ENCODE peak calls at places on chromosomes 4 and X, in five cellular contexts. One of them, this sample, is unnamed.

GRCh38 chr4:81818385-81818784 is 346.7 kb upstream of the RASGEF1B start:
- DNase-seq in foreskin fibroblast: no peak
- DNase-seq in IMR-90: no peak
- DNase-seq in astrocyte of the spinal cord: no peak
- DNase-seq in bronchial epithelial cell: no peak
- DNase-seq in this sample: no peak

GRCh38 chr4:87633239-87633638 is 16.8 kb upstream of the DMP1 start:
- DNase-seq in bronchial epithelial cell: no peak
- DNase-seq in IMR-90: peak; percentile 3
- DNase-seq in astrocyte of the spinal cord: peak; percentile 60
- DNase-seq in foreskin fibroblast: no peak
- DNase-seq in this sample: no peak

GRCh38 chr4:4334798-4335520 is 44.9 kb downstream of the ZBTB49 start:
- DNase-seq in astrocyte of the spinal cord: peak; percentile 45
- DNase-seq in foreskin fibroblast: peak; percentile 25
- DNase-seq in IMR-90: peak; percentile 30
- DNase-seq in bronchial epithelial cell: peak; percentile 34
- DNase-seq in this sample: peak; percentile 72

GRCh38 chr4:78477276-78477675 is 74.3 kb upstream of the ANXA3 start:
- DNase-seq in astrocyte of the spinal cord: peak; percentile 39
- DNase-seq in bronchial epithelial cell: peak; percentile 89
- DNase-seq in IMR-90: peak; percentile 60
- DNase-seq in foreskin fibroblast: peak; percentile 79
- DNase-seq in this sample: no peak

GRCh38 chrX:95076449-95076848 is 1402.4 kb downstream of the FAM133A start:
- DNase-seq in bronchial epithelial cell: peak; percentile 21
- DNase-seq in foreskin fibroblast: no peak
- DNase-seq in IMR-90: peak; percentile 10
- DNase-seq in astrocyte of the spinal cord: peak; percentile 58
- DNase-seq in this sample: peak; percentile 5

GRCh38 chrX:82626978-82627377 is 881.1 kb upstream of the POU3F4 start:
- DNase-seq in bronchial epithelial cell: no peak
- DNase-seq in foreskin fibroblast: no peak
- DNase-seq in IMR-90: no peak
- DNase-seq in astrocyte of the spinal cord: no peak
- DNase-seq in this sample: no peak

GRCh38 chr4:14180983-14181601 is 553.6 kb upstream of the BOD1L1 start:
- DNase-seq in bronchial epithelial cell: peak; percentile 46
- DNase-seq in foreskin fibroblast: peak; percentile 17
- DNase-seq in astrocyte of the spinal cord: peak; percentile 20
- DNase-seq in IMR-90: peak; percentile 14
- DNase-seq in this sample: no peak

GRCh38 chrX:75151828-75152592 is 4.1 kb downstream of the ABCB7 start:
- DNase-seq in bronchial epithelial cell: peak; percentile 39
- DNase-seq in IMR-90: no peak
- DNase-seq in foreskin fibroblast: no peak
- DNase-seq in astrocyte of the spinal cord: no peak
- DNase-seq in this sample: no peak

GRCh38 chr4:88104902-88105610 is 53.4 kb downstream of the ABCG2 start:
- DNase-seq in astrocyte of the spinal cord: peak; percentile 81
- DNase-seq in bronchial epithelial cell: peak; percentile 92
- DNase-seq in foreskin fibroblast: peak; percentile 70
- DNase-seq in IMR-90: peak; percentile 88
- DNase-seq in this sample: no peak

GRCh38 chrX:74449937-74450330 is 28.6 kb downstream of the SLC16A2 start:
- DNase-seq in IMR-90: peak; percentile 68
- DNase-seq in bronchial epithelial cell: peak; percentile 85
- DNase-seq in foreskin fibroblast: peak; percentile 70
- DNase-seq in astrocyte of the spinal cord: peak; percentile 60
- DNase-seq in this sample: no peak

GRCh38 chrX:16526003-16526402 is 124.0 kb upstream of the S100G start:
- DNase-seq in bronchial epithelial cell: no peak
- DNase-seq in IMR-90: no peak
- DNase-seq in astrocyte of the spinal cord: no peak
- DNase-seq in foreskin fibroblast: no peak
- DNase-seq in this sample: no peak

GRCh38 chrX:16524327-16524726 is 125.6 kb upstream of the S100G start:
- DNase-seq in IMR-90: no peak
- DNase-seq in astrocyte of the spinal cord: no peak
- DNase-seq in bronchial epithelial cell: no peak
- DNase-seq in foreskin fibroblast: no peak
- DNase-seq in this sample: no peak

DNA sequence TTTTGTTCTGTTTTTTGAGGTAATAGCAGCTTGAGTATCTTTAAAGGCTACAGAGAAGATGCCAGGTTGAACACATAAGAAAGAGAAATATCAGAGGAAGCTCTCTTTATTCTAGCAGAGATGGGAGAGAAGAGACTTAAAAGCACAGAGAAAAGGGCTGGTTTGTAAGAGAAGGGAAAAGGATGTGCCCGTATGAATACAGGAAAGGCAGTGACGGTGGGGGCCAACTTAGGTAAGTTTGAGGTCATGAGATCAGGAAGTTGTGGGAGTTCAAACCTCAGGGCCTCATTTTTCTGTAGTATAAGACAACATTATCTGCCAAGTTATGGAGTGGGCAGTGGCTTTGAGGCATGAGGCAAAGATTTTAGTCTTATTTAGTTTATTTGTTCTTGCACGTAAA is 121.3 kb upstream of the S100G start:
- DNase-seq in bronchial epithelial cell: no peak
- DNase-seq in foreskin fibroblast: no peak
- DNase-seq in IMR-90: no peak
- DNase-seq in astrocyte of the spinal cord: no peak
- DNase-seq in this sample: no peak
- TF ChIP-seq CTCF in bronchial epithelial cell: no peak
- TF ChIP-seq CTCF in foreskin fibroblast: no peak
- TF ChIP-seq CTCF in IMR-90: no peak
- TF ChIP-seq CTCF in astrocyte of the spinal cord: no peak
- TF ChIP-seq CTCF in this sample: no peak

DNA sequence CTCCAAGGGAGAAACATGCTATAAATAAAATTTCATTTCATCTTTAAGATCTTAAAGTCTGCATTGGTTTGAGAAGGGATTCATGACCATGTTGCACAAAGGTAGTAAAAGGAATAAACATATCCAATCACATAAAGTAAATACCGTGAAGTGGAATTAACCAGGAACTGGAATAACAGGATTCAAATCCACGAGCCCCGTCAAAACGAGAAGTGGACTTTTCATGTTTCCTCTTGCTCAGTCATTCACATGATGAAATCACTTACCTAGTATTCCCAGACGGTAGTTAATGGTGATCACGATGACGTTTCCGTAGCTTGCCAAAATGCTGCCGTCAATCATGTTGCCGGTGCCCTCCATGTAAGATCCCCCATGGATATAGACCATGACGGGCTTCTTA is 199.7 kb downstream of the NLGN4X start:
- DNase-seq in IMR-90: no peak
- DNase-seq in astrocyte of the spinal cord: no peak
- DNase-seq in bronchial epithelial cell: peak; percentile 76
- DNase-seq in foreskin fibroblast: no peak
- DNase-seq in this sample: no peak
- TF ChIP-seq CTCF in IMR-90: no peak
- TF ChIP-seq CTCF in astrocyte of the spinal cord: no peak
- TF ChIP-seq CTCF in bronchial epithelial cell: no peak
- TF ChIP-seq CTCF in foreskin fibroblast: no peak
- TF ChIP-seq CTCF in this sample: no peak

DNA sequence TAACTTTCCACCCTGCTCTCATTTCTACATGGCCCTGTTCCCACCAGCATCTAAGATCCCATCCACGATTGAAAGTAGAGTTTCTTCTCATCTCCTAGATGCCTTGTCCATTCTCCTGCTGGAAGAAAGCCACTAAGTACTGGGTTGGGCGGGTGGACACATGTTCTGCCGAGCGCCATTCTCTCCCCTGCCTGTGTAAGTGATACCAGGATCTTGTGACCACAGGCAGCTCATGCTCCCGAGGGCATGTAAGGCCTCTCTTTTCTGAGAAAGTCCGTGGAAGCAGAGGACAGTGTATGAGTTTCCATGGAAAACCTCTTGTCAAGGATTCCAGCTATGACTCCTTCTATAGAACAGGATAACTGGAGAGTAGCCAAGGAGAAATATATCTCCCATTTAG is 3.3 kb upstream of the SLC25A4 start:
- DNase-seq in IMR-90: no peak
- DNase-seq in foreskin fibroblast: no peak
- DNase-seq in astrocyte of the spinal cord: no peak
- DNase-seq in bronchial epithelial cell: peak; percentile 35
- DNase-seq in this sample: no peak
- TF ChIP-seq CTCF in IMR-90: no peak
- TF ChIP-seq CTCF in foreskin fibroblast: no peak
- TF ChIP-seq CTCF in astrocyte of the spinal cord: no peak
- TF ChIP-seq CTCF in bronchial epithelial cell: no peak
- TF ChIP-seq CTCF in this sample: no peak

GRCh38 chr4:42750831-42751230 is 93.9 kb upstream of the ATP8A1 start:
- DNase-seq in foreskin fibroblast: no peak
- DNase-seq in bronchial epithelial cell: no peak
- DNase-seq in astrocyte of the spinal cord: no peak
- DNase-seq in IMR-90: no peak
- DNase-seq in this sample: no peak

DNA sequence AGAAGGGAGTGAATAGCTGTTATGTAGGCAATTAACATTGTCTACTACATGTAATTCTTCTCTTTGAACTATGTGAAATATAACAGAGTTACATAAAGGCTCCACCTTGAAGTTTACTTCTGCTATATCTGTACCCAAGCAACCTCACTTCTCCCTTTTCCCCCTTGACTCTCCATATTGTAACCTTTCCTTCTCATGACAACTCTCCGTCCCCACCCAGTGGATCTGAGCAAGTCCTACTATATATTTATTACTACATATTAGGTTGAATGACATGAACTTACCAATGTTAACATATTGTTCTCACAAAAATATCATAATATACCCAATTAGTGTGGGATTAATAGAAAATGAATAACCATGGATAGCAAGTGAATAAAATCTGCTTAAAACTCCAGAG is 93.2 kb upstream of the ATP8A1 start:
- DNase-seq in bronchial epithelial cell: no peak
- DNase-seq in IMR-90: no peak
- DNase-seq in astrocyte of the spinal cord: no peak
- DNase-seq in foreskin fibroblast: no peak
- DNase-seq in this sample: peak; percentile 15
- TF ChIP-seq CTCF in bronchial epithelial cell: no peak
- TF ChIP-seq CTCF in IMR-90: no peak
- TF ChIP-seq CTCF in astrocyte of the spinal cord: no peak
- TF ChIP-seq CTCF in foreskin fibroblast: no peak
- TF ChIP-seq CTCF in this sample: no peak

DNA sequence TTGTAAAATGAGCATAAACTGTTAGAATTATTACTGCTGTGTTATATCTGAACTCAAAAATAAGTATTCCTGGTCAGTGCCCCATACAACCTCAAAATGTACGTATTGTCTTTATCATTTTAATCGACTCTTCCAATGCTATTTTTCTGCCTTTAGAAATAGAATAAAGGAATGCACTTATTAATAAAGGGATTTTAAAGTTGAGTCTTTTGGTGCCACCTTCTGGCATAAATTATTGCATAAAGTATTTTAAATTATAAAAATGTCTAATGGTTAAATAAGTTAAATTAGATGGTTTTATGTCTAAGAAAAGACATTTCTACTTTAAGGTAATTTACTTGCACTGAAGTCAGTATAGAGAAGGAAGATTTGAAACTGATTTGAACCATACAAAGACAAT is 424.0 kb upstream of the NDST4 start:
- DNase-seq in bronchial epithelial cell: peak; percentile 33
- DNase-seq in astrocyte of the spinal cord: peak; percentile 41
- DNase-seq in foreskin fibroblast: no peak
- DNase-seq in IMR-90: no peak
- DNase-seq in this sample: no peak
- TF ChIP-seq CTCF in bronchial epithelial cell: no peak
- TF ChIP-seq CTCF in astrocyte of the spinal cord: no peak
- TF ChIP-seq CTCF in foreskin fibroblast: no peak
- TF ChIP-seq CTCF in IMR-90: no peak
- TF ChIP-seq CTCF in this sample: no peak

This sample was measured in endothelial cell.